ENCODE peak calls at places on chromosome 5, in four cellular contexts. One of them, this sample, is unnamed.

GRCh38 chr5:67817652-67818051 is 397.9 kb upstream of the PIK3R1 start:
- DNase-seq in cardiac muscle cell: no peak
- DNase-seq in cardiac fibroblast: no peak
- DNase-seq in epithelial cell of esophagus: no peak
- DNase-seq in this sample: no peak

GRCh38 chr5:159749146-159749545 is 167.1 kb upstream of the ADRA1B start:
- DNase-seq in cardiac muscle cell: no peak
- DNase-seq in cardiac fibroblast: peak
- DNase-seq in epithelial cell of esophagus: peak
- DNase-seq in this sample: no peak

GRCh38 chr5:41416336-41416735 is 94.1 kb downstream of the PLCXD3 start:
- DNase-seq in cardiac muscle cell: no peak
- DNase-seq in cardiac fibroblast: peak
- DNase-seq in epithelial cell of esophagus: peak
- DNase-seq in this sample: no peak

GRCh38 chr5:79802995-79803394 is 113.4 kb downstream of the CMYA5 start:
- DNase-seq in cardiac fibroblast: no peak
- DNase-seq in epithelial cell of esophagus: no peak
- DNase-seq in cardiac muscle cell: no peak
- DNase-seq in this sample: no peak

GRCh38 chr5:163571755-163572154 is 66.3 kb downstream of the MAT2B start:
- DNase-seq in cardiac muscle cell: peak
- DNase-seq in epithelial cell of esophagus: peak
- DNase-seq in cardiac fibroblast: peak
- DNase-seq in this sample: peak

GRCh38 chr5:1726469-1726865 is 73.2 kb downstream of the MRPL36 start:
- DNase-seq in cardiac fibroblast: no peak
- DNase-seq in cardiac muscle cell: no peak
- DNase-seq in epithelial cell of esophagus: no peak
- DNase-seq in this sample: no peak

GRCh38 chr5:159031513-159031912 is 68.2 kb downstream of the EBF1 start:
- DNase-seq in epithelial cell of esophagus: no peak
- DNase-seq in cardiac fibroblast: peak
- DNase-seq in cardiac muscle cell: peak
- DNase-seq in this sample: peak

GRCh38 chr5:37812365-37812764 is 27.5 kb downstream of the GDNF start:
- DNase-seq in epithelial cell of esophagus: no peak
- DNase-seq in cardiac muscle cell: no peak
- DNase-seq in cardiac fibroblast: peak
- DNase-seq in this sample: no peak

GRCh38 chr5:139671096-139671841 is 23.1 kb downstream of the CXXC5 start:
- DNase-seq in cardiac muscle cell: peak
- DNase-seq in cardiac fibroblast: peak
- DNase-seq in epithelial cell of esophagus: peak
- DNase-seq in this sample: no peak

GRCh38 chr5:127210082-127210481 is 80.5 kb upstream of the MEGF10 start:
- DNase-seq in cardiac muscle cell: no peak
- DNase-seq in epithelial cell of esophagus: peak
- DNase-seq in cardiac fibroblast: peak
- DNase-seq in this sample: no peak

GRCh38 chr5:98787131-98787719 is 13.8 kb downstream of the RGMB start:
- DNase-seq in cardiac muscle cell: no peak
- DNase-seq in cardiac fibroblast: no peak
- DNase-seq in epithelial cell of esophagus: no peak
- DNase-seq in this sample: no peak

GRCh38 chr5:31593676-31594075 is 45.3 kb upstream of the PDZD2 start:
- DNase-seq in cardiac muscle cell: no peak
- DNase-seq in cardiac fibroblast: no peak
- DNase-seq in epithelial cell of esophagus: no peak
- DNase-seq in this sample: no peak

GRCh38 chr5:64784451-64785025 is 15.8 kb downstream of the CWC27 start:
- DNase-seq in epithelial cell of esophagus: peak
- DNase-seq in cardiac fibroblast: peak
- DNase-seq in cardiac muscle cell: peak
- DNase-seq in this sample: peak

GRCh38 chr5:142009886-142010285 is 2.9 kb downstream of the GNPDA1 start:
- DNase-seq in epithelial cell of esophagus: no peak
- DNase-seq in cardiac muscle cell: no peak
- DNase-seq in cardiac fibroblast: no peak
- DNase-seq in this sample: no peak

GRCh38 chr5:32163785-32164184 is 10.3 kb downstream of the GOLPH3 start:
- DNase-seq in cardiac muscle cell: no peak
- DNase-seq in epithelial cell of esophagus: no peak
- DNase-seq in cardiac fibroblast: no peak
- DNase-seq in this sample: no peak

GRCh38 chr5:107112207-107112606 is 558.5 kb downstream of the EFNA5 start:
- DNase-seq in cardiac muscle cell: no peak
- DNase-seq in epithelial cell of esophagus: no peak
- DNase-seq in cardiac fibroblast: peak
- DNase-seq in this sample: no peak

GRCh38 chr5:151130922-151131891 is 26.4 kb downstream of the ANXA6 start:
- DNase-seq in cardiac muscle cell: no peak
- DNase-seq in epithelial cell of esophagus: peak
- DNase-seq in cardiac fibroblast: no peak
- DNase-seq in this sample: no peak

GRCh38 chr5:25744908-25745307 is 1100.1 kb upstream of the CDH10 start:
- DNase-seq in epithelial cell of esophagus: no peak
- DNase-seq in cardiac fibroblast: no peak
- DNase-seq in cardiac muscle cell: no peak
- DNase-seq in this sample: no peak

GRCh38 chr5:84088996-84089395 is 295.7 kb downstream of the EDIL3 start:
- DNase-seq in cardiac fibroblast: peak
- DNase-seq in cardiac muscle cell: peak
- DNase-seq in epithelial cell of esophagus: peak
- DNase-seq in this sample: no peak

GRCh38 chr5:88676637-88677481 is 206.1 kb downstream of the MEF2C start:
- DNase-seq in cardiac muscle cell: no peak
- DNase-seq in epithelial cell of esophagus: no peak
- DNase-seq in cardiac fibroblast: no peak
- DNase-seq in this sample: no peak

GRCh38 chr5:79183011-79183410 is 52.9 kb upstream of the JMY start:
- DNase-seq in cardiac muscle cell: no peak
- DNase-seq in cardiac fibroblast: no peak
- DNase-seq in epithelial cell of esophagus: peak
- DNase-seq in this sample: no peak

GRCh38 chr5:79464695-79465332 is 49.1 kb downstream of the HOMER1 start:
- DNase-seq in epithelial cell of esophagus: peak
- DNase-seq in cardiac fibroblast: peak
- DNase-seq in cardiac muscle cell: peak
- DNase-seq in this sample: no peak

GRCh38 chr5:38755171-38755570 is 90.6 kb upstream of the OSMR start:
- DNase-seq in cardiac fibroblast: peak
- DNase-seq in cardiac muscle cell: peak
- DNase-seq in epithelial cell of esophagus: peak
- DNase-seq in this sample: no peak

GRCh38 chr5:149517461-149518122 is 33.6 kb downstream of the CSNK1A1 start:
- DNase-seq in cardiac fibroblast: peak
- DNase-seq in epithelial cell of esophagus: peak
- DNase-seq in cardiac muscle cell: peak
- DNase-seq in this sample: no peak

DNA sequence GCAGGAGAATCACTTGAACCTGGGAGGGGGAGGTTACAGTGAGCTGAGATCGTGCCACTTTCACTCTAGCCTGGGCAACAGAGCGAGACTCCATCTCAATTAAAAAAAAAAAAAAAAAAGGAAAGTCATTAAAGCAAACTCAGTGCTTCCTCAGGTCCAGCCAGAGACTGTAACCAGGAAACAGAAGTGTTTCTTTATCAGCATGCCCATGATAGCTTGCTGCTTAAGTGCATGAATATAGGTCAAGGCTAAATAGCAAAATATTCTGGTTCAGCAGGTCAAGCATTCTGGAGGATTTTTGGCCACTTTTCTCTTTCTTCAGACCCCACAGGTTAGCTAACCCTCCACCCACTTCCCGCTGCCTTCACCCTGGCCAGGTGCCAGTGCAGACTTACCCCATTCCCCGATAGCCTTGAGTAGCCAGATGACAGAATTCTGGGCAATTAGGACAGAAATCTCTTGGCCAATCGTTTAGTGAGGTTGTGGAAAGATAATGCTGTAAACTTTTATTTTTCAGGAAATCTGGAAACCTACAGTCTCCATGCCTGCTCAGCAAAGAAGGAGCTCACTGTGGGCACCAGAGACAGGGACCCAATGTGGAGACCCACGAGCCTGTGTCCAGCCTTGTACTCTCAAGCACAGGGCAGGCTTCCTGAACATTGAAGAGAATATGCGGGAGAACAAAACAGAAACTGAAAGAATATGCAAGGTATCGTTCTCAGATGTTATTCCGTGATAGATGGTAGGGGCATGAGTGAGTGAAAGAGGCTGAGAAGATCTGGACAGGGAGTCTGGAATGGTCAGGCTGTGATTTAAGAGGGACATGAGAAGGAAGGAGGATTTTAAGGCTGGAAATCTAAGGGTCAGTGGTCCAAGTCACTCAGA is 4.2 kb upstream of the UGT3A2 start:
- DNase-seq in epithelial cell of esophagus: no peak
- DNase-seq in cardiac muscle cell: no peak
- DNase-seq in cardiac fibroblast: no peak
- DNase-seq in this sample: no peak
- H3K4me3 ChIP-seq in epithelial cell of esophagus: no peak
- H3K4me3 ChIP-seq in cardiac muscle cell: no peak
- H3K4me3 ChIP-seq in cardiac fibroblast: no peak
- H3K4me3 ChIP-seq in this sample: no peak

DNA sequence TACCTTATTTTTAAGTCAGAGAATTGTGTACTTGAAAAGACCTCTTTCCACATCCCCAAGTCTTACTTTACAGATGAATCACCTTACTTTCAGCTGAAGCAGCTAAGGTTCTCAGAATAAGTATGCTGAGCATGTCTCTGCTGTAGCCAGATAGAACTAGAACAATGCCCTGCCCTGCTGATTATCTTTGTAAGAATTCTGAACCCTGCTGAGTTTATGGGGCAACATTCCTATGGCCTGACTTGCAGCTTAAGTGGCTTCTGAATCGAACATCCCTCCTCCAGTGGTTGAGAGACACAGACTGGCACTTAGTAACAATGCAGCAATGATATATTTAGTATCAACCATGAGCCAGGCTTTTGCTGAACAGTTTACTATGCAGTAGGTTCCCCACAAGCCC is 592.0 kb upstream of the WWC1 start:
- DNase-seq in cardiac fibroblast: peak
- DNase-seq in epithelial cell of esophagus: peak
- DNase-seq in cardiac muscle cell: peak
- DNase-seq in this sample: peak
- H3K4me3 ChIP-seq in cardiac fibroblast: no peak
- H3K4me3 ChIP-seq in epithelial cell of esophagus: no peak
- H3K4me3 ChIP-seq in cardiac muscle cell: no peak
- H3K4me3 ChIP-seq in this sample: no peak

GRCh38 chr5:57690724-57691123 is 208.1 kb upstream of the ACTBL2 start:
- DNase-seq in epithelial cell of esophagus: no peak
- DNase-seq in cardiac muscle cell: no peak
- DNase-seq in cardiac fibroblast: no peak
- DNase-seq in this sample: no peak

GRCh38 chr5:57695179-57695578 is 212.6 kb upstream of the ACTBL2 start:
- DNase-seq in cardiac muscle cell: no peak
- DNase-seq in cardiac fibroblast: no peak
- DNase-seq in epithelial cell of esophagus: peak
- DNase-seq in this sample: no peak

GRCh38 chr5:57692582-57693487 is 210.2 kb upstream of the ACTBL2 start:
- DNase-seq in cardiac fibroblast: peak
- DNase-seq in cardiac muscle cell: peak
- DNase-seq in epithelial cell of esophagus: peak
- DNase-seq in this sample: peak

GRCh38 chr5:57696005-57696755 is 213.6 kb upstream of the ACTBL2 start:
- DNase-seq in cardiac fibroblast: no peak
- DNase-seq in epithelial cell of esophagus: no peak
- DNase-seq in cardiac muscle cell: no peak
- DNase-seq in this sample: no peak

DNA sequence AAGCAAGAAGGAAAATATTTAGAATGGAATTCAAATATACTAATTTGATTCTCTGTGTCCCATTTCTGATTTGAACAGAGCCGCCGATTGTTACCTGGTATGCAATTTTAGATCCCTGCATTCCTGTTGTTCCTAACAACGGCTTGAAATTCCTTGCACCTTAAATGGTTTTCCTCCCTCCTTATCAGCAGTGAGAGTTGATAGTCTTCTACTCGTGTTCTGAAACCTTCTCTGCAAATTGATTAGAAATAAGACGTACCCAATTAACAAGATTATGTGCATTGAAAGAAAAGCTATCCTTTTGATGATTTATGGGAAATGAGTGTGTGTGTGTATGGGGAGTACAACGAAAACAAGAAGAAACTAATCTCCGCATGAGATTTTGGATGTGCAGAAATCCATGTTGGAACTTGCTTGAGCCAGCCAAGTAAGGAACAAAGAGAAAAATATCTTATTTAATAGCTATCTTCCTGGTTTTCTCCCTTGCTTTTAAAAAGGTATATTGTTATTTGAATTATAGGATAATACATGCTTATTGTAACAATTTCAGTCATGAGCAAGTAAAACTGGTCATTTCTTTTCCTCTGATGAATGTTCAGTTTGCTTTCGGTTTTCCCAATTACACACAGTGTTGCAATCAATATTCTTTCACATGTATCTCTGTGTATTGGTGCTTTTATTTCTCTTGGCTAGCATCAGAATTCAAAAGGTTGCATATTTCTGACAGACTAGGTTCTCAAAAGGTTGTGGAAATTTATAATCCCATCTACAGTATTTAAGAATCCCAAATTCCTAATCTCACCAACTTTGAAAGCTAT is 211.1 kb upstream of the ACTBL2 start:
- DNase-seq in cardiac muscle cell: peak
- DNase-seq in epithelial cell of esophagus: peak
- DNase-seq in cardiac fibroblast: peak
- DNase-seq in this sample: no peak
- H3K4me3 ChIP-seq in cardiac muscle cell: no peak
- H3K4me3 ChIP-seq in epithelial cell of esophagus: no peak
- H3K4me3 ChIP-seq in cardiac fibroblast: no peak
- H3K4me3 ChIP-seq in this sample: no peak

DNA sequence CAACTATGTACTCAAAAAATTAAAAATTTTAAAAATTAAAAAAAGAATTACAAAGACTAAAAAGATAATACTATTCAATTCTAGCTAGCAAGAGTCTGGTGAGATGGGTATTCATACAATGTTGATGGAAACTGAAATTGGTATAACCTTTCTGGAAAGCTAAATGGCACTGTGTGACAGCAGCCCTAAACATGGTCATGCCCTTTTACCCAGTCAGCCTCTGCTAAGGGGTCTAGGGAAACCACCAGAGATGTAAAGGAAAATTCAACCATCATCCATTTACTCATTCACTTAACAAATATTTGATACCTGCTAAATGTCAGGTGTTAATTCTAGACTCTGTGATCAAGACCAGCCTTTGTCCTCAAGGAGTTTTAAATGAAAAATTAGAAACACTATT is 29.3 kb downstream of the IL31RA start:
- DNase-seq in cardiac fibroblast: no peak
- DNase-seq in epithelial cell of esophagus: no peak
- DNase-seq in cardiac muscle cell: no peak
- DNase-seq in this sample: no peak
- H3K4me3 ChIP-seq in cardiac fibroblast: no peak
- H3K4me3 ChIP-seq in epithelial cell of esophagus: no peak
- H3K4me3 ChIP-seq in cardiac muscle cell: no peak
- H3K4me3 ChIP-seq in this sample: no peak

DNA sequence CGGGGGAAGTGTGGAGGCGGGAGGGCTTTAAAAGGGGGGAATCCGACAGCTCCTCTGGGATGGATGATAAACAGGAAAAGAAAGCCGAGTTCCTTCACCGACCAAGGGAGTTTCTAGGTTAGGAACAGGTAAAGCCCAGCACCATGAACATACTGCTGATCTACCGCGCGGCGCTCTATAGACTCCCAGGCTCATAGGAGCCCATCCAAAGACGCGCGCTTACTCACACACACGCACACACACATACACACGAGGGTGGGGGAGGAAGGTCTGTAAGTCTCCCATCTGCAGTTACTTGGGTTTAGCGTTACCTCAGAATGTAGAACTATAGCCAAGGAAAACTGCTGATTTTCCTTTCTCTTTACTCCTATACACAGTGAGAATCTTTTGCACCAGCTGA is 2.6 kb upstream of the GABRB2 start:
- DNase-seq in cardiac fibroblast: peak
- DNase-seq in epithelial cell of esophagus: no peak
- DNase-seq in cardiac muscle cell: peak
- DNase-seq in this sample: no peak
- H3K4me3 ChIP-seq in cardiac fibroblast: no peak
- H3K4me3 ChIP-seq in epithelial cell of esophagus: no peak
- H3K4me3 ChIP-seq in cardiac muscle cell: peak
- H3K4me3 ChIP-seq in this sample: no peak

This sample was measured in skeletal muscle cell.